ENCODE peak calls at places on chromosomes 4 and X, in four cellular contexts. Z, Q, S and I are unnamed samples.

GRCh38 chr4:10083331-10083769 is 33.2 kb downstream of the WDR1 start:
- DNase-seq in Z (no peak), Q (no peak), S (no peak), I (no peak)

GRCh38 chrX:650274-650673 is 19.7 kb downstream of the SHOX start:
- DNase-seq in Z (no peak), Q (no peak), S (no peak), I (no peak)

GRCh38 chr4:110196206-110196870 is 2.1 kb downstream of the ELOVL6 start:
- DNase-seq in Z (peak), Q (peak), S (peak), I (peak)

GRCh38 chr4:6898763-6899162 is 10.9 kb upstream of the TBC1D14 start:
- DNase-seq in Z (no peak), Q (no peak), S (no peak), I (no peak)

GRCh38 chrX:12791253-12792228 is at the start of gene PRPS2:
- DNase-seq in Z (peak), Q (peak), S (peak), I (peak)

GRCh38 chr4:54986095-54986846 is 139.1 kb downstream of the KDR start:
- DNase-seq in Z (no peak), Q (no peak), S (peak), I (no peak)

GRCh38 chr4:115154826-115155225 is 41.4 kb upstream of the NDST4 start:
- DNase-seq in Z (no peak), Q (no peak), S (peak), I (peak)

GRCh38 chr4:111537861-111538260 is 607.4 kb upstream of the FAM241A start:
- DNase-seq in Z (no peak), Q (no peak), S (no peak), I (peak)

GRCh38 chr4:58679051-58679450 is 1568.9 kb upstream of the IGFBP7 start:
- DNase-seq in Z (no peak), Q (no peak), S (no peak), I (no peak)

GRCh38 chr4:8768357-8768999 is 103.2 kb downstream of the HMX1 start:
- DNase-seq in Z (no peak), Q (no peak), S (no peak), I (no peak)

GRCh38 chr4:5782829-5783476 is 72.0 kb downstream of the EVC start:
- DNase-seq in Z (no peak), Q (no peak), S (no peak), I (no peak)